ENCODE peak calls at places on chromosome 16, in nine cellular contexts. Z is HTR-8/SVneo, N is kidney epithelial cell, O is iris pigment epithelial cell, R is left cardiac atrium, P is NAMALWA, M is GOT3, L is HT1080, U is neuronal stem cell. K is an unnamed sample.

GRCh38 chr16:81221731-81222130 is 16.8 kb upstream of the BCO1 start:
- DNase-seq in Z (no peak), N (no peak), O (no peak), R (no peak), P (no peak), M (no peak), L (no peak), U (no peak), K (no peak)

GRCh38 chr16:1288813-1289479 is 20.5 kb upstream of the UBE2I start:
- DNase-seq in Z (no peak), N (no peak), O (no peak), R (no peak), P (no peak), M (no peak), L (no peak), U (no peak), K (peak)

GRCh38 chr16:710500-711075 is 4.3 kb upstream of the METRN start:
- DNase-seq in Z (no peak), N (no peak), O (no peak), R (no peak), P (no peak), M (no peak), L (no peak), U (no peak), K (no peak)

GRCh38 chr16:17416461-17417221 is 54.1 kb downstream of the XYLT1 start:
- DNase-seq in Z (no peak), N (no peak), O (no peak), R (peak), P (peak), M (no peak), L (no peak), U (no peak), K (peak)

GRCh38 chr16:84741351-84741791 is 41.6 kb downstream of the USP10 start:
- DNase-seq in Z (no peak), N (no peak), O (peak), R (no peak), P (no peak), M (no peak), L (peak), U (no peak), K (no peak)

GRCh38 chr16:68517606-68518161 is 21.4 kb upstream of the ZFP90 start:
- DNase-seq in Z (no peak), N (no peak), O (no peak), R (no peak), P (no peak), M (no peak), L (no peak), U (no peak), K (no peak)

GRCh38 chr16:15879255-15879804 is 9.1 kb downstream of the CEP20 start:
- DNase-seq in Z (peak), N (peak), O (peak), R (no peak), P (no peak), M (no peak), L (peak), U (no peak), K (no peak)

GRCh38 chr16:21619765-21620462 is 20.5 kb downstream of the METTL9 start:
- DNase-seq in Z (no peak), N (no peak), O (no peak), R (no peak), P (no peak), M (no peak), L (no peak), U (no peak), K (no peak)

GRCh38 chr16:55562936-55563335 is 3.5 kb upstream of the CAPNS2 start:
- DNase-seq in Z (no peak), N (no peak), O (no peak), R (no peak), P (no peak), M (no peak), L (no peak), U (no peak), K (no peak)

GRCh38 chr16:58732545-58733247 is 1.4 kb downstream of the GOT2 start:
- DNase-seq in Z (no peak), N (peak), O (peak), R (no peak), P (peak), M (no peak), L (peak), U (no peak), K (no peak)

GRCh38 chr16:9077001-9077809 is 14.2 kb upstream of the HAPSTR1 start:
- DNase-seq in Z (peak), N (peak), O (peak), R (no peak), P (peak), M (no peak), L (peak), U (no peak), K (no peak)

GRCh38 chr16:27920391-27920891 is 143.1 kb downstream of the GSG1L start:
- DNase-seq in Z (peak), N (no peak), O (peak), R (no peak), P (peak), M (no peak), L (peak), U (peak), K (no peak)

GRCh38 chr16:72992142-72992601 is 55.8 kb downstream of the ZFHX3 start:
- DNase-seq in Z (no peak), N (no peak), O (no peak), R (no peak), P (no peak), M (no peak), L (no peak), U (peak), K (no peak)

GRCh38 chr16:81181013-81181720 is 57.3 kb upstream of the BCO1 start:
- DNase-seq in Z (peak), N (peak), O (peak), R (peak), P (no peak), M (peak), L (peak), U (peak), K (peak)

GRCh38 chr16:87850009-87851006 is 19.0 kb downstream of the SLC7A5 start:
- DNase-seq in Z (peak), N (no peak), O (peak), R (no peak), P (peak), M (no peak), L (peak), U (peak), K (peak)

GRCh38 chr16:5056347-5056746 is 9.4 kb downstream of the C16orf89 start:
- DNase-seq in Z (no peak), N (no peak), O (no peak), R (no peak), P (peak), M (no peak), L (no peak), U (no peak), K (no peak)

GRCh38 chr16:67509016-67509415 is 19.6 kb upstream of the RIPOR1 start:
- DNase-seq in Z (no peak), N (no peak), O (no peak), R (no peak), P (no peak), M (no peak), L (no peak), U (no peak), K (peak)